ENCODE peak calls at places on chromosome 15, in four cellular contexts. Q, M, F and K are unnamed samples.

GRCh38 chr15:61750271-61751084 is 309.8 kb downstream of the VPS13C start:
- DNase-seq in Q (no peak), M (no peak), F (no peak), K (no peak)

GRCh38 chr15:51054535-51054934 is 40.2 kb downstream of the TNFAIP8L3 start:
- DNase-seq in Q (no peak), M (no peak), F (no peak), K (no peak)

GRCh38 chr15:44775923-44776322 is 39.6 kb downstream of the TRIM69 start:
- DNase-seq in Q (no peak), M (no peak), F (no peak), K (no peak)

GRCh38 chr15:73965094-73965729 is 26.9 kb downstream of the STOML1 start:
- DNase-seq in Q (no peak), M (no peak), F (no peak), K (peak)

GRCh38 chr15:48802867-48803266 is 8.0 kb downstream of the CEP152 start:
- DNase-seq in Q (no peak), M (no peak), F (no peak), K (no peak)

GRCh38 chr15:85614059-85614458 is 180.7 kb downstream of the KLHL25 start:
- DNase-seq in Q (no peak), M (no peak), F (no peak), K (no peak)

GRCh38 chr15:68731318-68731897 is 89.3 kb downstream of the ANP32A start:
- DNase-seq in Q (no peak), M (no peak), F (no peak), K (no peak)

GRCh38 chr15:85406916-85407315 is 26.5 kb downstream of the AKAP13 start:
- DNase-seq in Q (no peak), M (no peak), F (no peak), K (no peak)

GRCh38 chr15:51864408-51865056 is 35.1 kb downstream of the TMOD3 start:
- DNase-seq in Q (no peak), M (no peak), F (no peak), K (no peak)

GRCh38 chr15:90266061-90266431 is 574 bp downstream of the NGRN start:
- DNase-seq in Q (peak), M (no peak), F (peak), K (peak)

GRCh38 chr15:67409175-67409574 is 111.8 kb upstream of the C15orf61 start:
- DNase-seq in Q (no peak), M (no peak), F (peak), K (no peak)

GRCh38 chr15:77295446-77295845 is 124.5 kb downstream of the PEAK1 start:
- DNase-seq in Q (no peak), M (no peak), F (no peak), K (no peak)

GRCh38 chr15:65396283-65396964 is 18.6 kb upstream of the IGDCC3 start:
- DNase-seq in Q (no peak), M (no peak), F (no peak), K (no peak)

GRCh38 chr15:70275461-70276138 is 177.9 kb upstream of the TLE3 start:
- DNase-seq in Q (no peak), M (no peak), F (no peak), K (no peak)

GRCh38 chr15:89998141-89998661 is 2.9 kb upstream of the ZNF710 start:
- DNase-seq in Q (peak), M (peak), F (peak), K (no peak)

GRCh38 chr15:51103330-51103729 is 8.6 kb upstream of the TNFAIP8L3 start:
- DNase-seq in Q (no peak), M (no peak), F (no peak), K (no peak)

GRCh38 chr15:96181873-96182301 is 148.6 kb upstream of the NR2F2 start:
- DNase-seq in Q (no peak), M (no peak), F (no peak), K (no peak)

GRCh38 chr15:43241100-43241499 is 20.3 kb upstream of the EPB42 start:
- DNase-seq in Q (no peak), M (no peak), F (no peak), K (no peak)

GRCh38 chr15:89088605-89089315 is 504 bp downstream of the ABHD2 start:
- DNase-seq in Q (no peak), M (no peak), F (no peak), K (no peak)

GRCh38 chr15:41940441-41940857 is 31.9 kb downstream of the EHD4 start:
- DNase-seq in Q (peak), M (peak), F (no peak), K (no peak)

DNA sequence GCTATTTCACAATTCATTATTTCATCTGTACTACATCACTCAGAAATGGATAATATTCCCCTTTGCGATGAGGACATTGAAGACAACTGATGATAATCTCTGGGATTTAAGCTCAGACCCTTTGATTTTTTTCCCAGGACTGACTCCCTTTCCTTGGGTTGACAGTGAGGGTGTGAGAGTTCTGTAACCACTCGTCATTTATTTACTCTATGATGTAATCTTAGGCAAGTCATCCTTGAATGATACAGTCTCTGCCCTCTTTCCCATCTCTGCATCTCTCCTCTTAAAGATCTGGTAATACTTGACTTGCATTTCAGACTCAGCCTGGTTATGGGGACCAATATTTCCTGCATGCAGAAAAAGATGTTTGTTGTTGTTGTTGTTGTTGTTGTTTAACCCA is 1041.7 kb downstream of the AGBL1 start:
- DNase-seq in Q (peak), M (no peak), F (no peak), K (no peak)
- TF ChIP-seq HMGXB4 in Q (no peak), M (no peak), F (no peak), K (no peak)

GRCh38 chr15:23578521-23579150 is 13.2 kb downstream of the MKRN3 start:
- DNase-seq in Q (peak), M (no peak), F (no peak), K (no peak)
- TF ChIP-seq USF2 in Q (no peak), M (no peak), F (no peak), K (no peak)

GRCh38 chr15:71691700-71692417 is 118.5 kb upstream of the NR2E3 start:
- DNase-seq in Q (no peak), M (no peak), F (no peak), K (no peak)
- TF ChIP-seq HMGXB4 in Q (no peak), M (no peak), F (no peak), K (no peak)

GRCh38 chr15:25235391-25235790 is 203.4 kb downstream of the UBE3A start:
- DNase-seq in Q (no peak), M (no peak), F (no peak), K (no peak)
- TF ChIP-seq USF2 in Q (no peak), M (no peak), F (no peak), K (no peak)

GRCh38 chr15:75203017-75203907 is 1.6 kb downstream of the C15orf39 start:
- DNase-seq in Q (peak), M (no peak), F (peak), K (no peak)

GRCh38 chr15:75200391-75200764 is 1.3 kb upstream of the C15orf39 start:
- DNase-seq in Q (no peak), M (no peak), F (no peak), K (no peak)

GRCh38 chr15:75202251-75203016 is 752 bp downstream of the C15orf39 start:
- DNase-seq in Q (peak), M (peak), F (peak), K (peak)

GRCh38 chr15:75200765-75201608 is 695 bp upstream of the C15orf39 start:
- DNase-seq in Q (no peak), M (peak), F (peak), K (peak)

GRCh38 chr15:75201609-75202250 is at the start of gene C15orf39:
- DNase-seq in Q (peak), M (peak), F (peak), K (peak)
- TF ChIP-seq HMGXB4 in Q (peak), M (no peak), F (peak), K (peak)

GRCh38 chr15:86645861-86646393 is 566.3 kb downstream of the AGBL1 start:
- DNase-seq in Q (no peak), M (no peak), F (no peak), K (no peak)
- TF ChIP-seq USF2 in Q (no peak), M (no peak), F (no peak), K (no peak)